ENCODE peak calls at places on chromosomes 16 and 17, in five cellular contexts. F is activated naive CD4-positive, alpha-beta T cell treated with anti-CD3 and anti-CD28 coated beads for 36 hours; L is islet precursor cell; I is adrenal gland; W is NCI-H1105. D is an unnamed sample.

GRCh38 chr17:67617304-67617899 is 100.3 kb upstream of the NOL11 start:
- DNase-seq in W (no peak), I (peak), L (no peak), F (no peak), D (no peak)

GRCh38 chr17:2975469-2975958 is 87.9 kb downstream of the OR1D5 start:
- DNase-seq in L (peak), I (peak), F (no peak), W (no peak), D (no peak)

GRCh38 chr17:78972507-78973105 is 7.1 kb downstream of the LGALS3BP start:
- DNase-seq in W (no peak), L (no peak), I (no peak), F (no peak), D (no peak)

GRCh38 chr17:68327823-68328557 is 36.7 kb downstream of the ARSG start:
- DNase-seq in F (peak), I (no peak), W (no peak), L (no peak), D (no peak)

GRCh38 chr17:42422958-42423712 is at the start of gene CAVIN1:
- DNase-seq in F (peak), W (peak), I (peak), L (peak), D (peak)

GRCh38 chr16:70250748-70251650 is 741 bp downstream of the EXOSC6 start:
- DNase-seq in W (no peak), F (peak), I (peak), L (peak), D (peak)

GRCh38 chr17:67260051-67260987 is 15.3 kb upstream of the HELZ start:
- DNase-seq in I (peak), F (no peak), W (no peak), L (no peak), D (no peak)

GRCh38 chr16:1225051-1225451 is at the start of gene TPSG1:
- DNase-seq in W (no peak), I (no peak), L (no peak), F (no peak), D (no peak)

GRCh38 chr16:51445250-51445649 is 294.2 kb upstream of the SALL1 start:
- DNase-seq in L (no peak), I (no peak), W (no peak), F (no peak), D (no peak)

GRCh38 chr16:20202747-20203146 is 124.6 kb downstream of the GP2 start:
- DNase-seq in W (no peak), L (no peak), I (no peak), F (no peak), D (no peak)

GRCh38 chr16:29702307-29702706 is 23.3 kb downstream of the QPRT start:
- DNase-seq in I (no peak), W (no peak), F (peak), L (no peak), D (no peak)

GRCh38 chr17:1485748-1486376 is 6.6 kb downstream of the MYO1C start:
- DNase-seq in I (peak), W (no peak), L (peak), F (peak), D (peak)

GRCh38 chr17:16044484-16044883 is 44.9 kb downstream of the TTC19 start:
- DNase-seq in W (no peak), F (no peak), I (no peak), L (no peak), D (peak)

GRCh38 chr16:912684-913613 is 57.8 kb downstream of the LMF1 start:
- DNase-seq in F (no peak), I (no peak), L (no peak), W (peak), D (no peak)

GRCh38 chr16:4114257-4115208 is 1.7 kb downstream of the ADCY9 start:
- DNase-seq in F (no peak), L (no peak), W (no peak), I (no peak), D (no peak)

GRCh38 chr16:57530104-57530522 is 6.3 kb downstream of the CCDC102A start:
- DNase-seq in I (peak), W (no peak), F (peak), L (peak), D (no peak)

GRCh38 chr16:19644877-19645276 is 73.2 kb downstream of the KNOP1 start:
- DNase-seq in L (no peak), F (no peak), W (no peak), I (no peak), D (no peak)

GRCh38 chr16:23302045-23302956 is at the start of gene SCNN1B:
- DNase-seq in L (peak), F (no peak), W (peak), I (no peak), D (peak)

GRCh38 chr17:62189377-62189776 is 124.3 kb upstream of the MED13 start:
- DNase-seq in W (no peak), L (no peak), I (no peak), F (no peak), D (no peak)

GRCh38 chr17:82909322-82909904 is 69.6 kb upstream of the ZNF750 start:
- DNase-seq in W (no peak), I (no peak), F (peak), L (no peak), D (no peak)

GRCh38 chr17:61285483-61286320 is 113.9 kb upstream of the TBX2 start:
- DNase-seq in I (no peak), W (no peak), F (no peak), L (no peak), D (peak)

GRCh38 chr17:22511431-22511830 is 819.1 kb downstream of the KCNJ18 start:
- DNase-seq in L (no peak), I (no peak), F (no peak), W (no peak), D (no peak)

GRCh38 chr16:25692307-25692706 is 548 bp downstream of the HS3ST4 start:
- DNase-seq in F (no peak), L (no peak), W (peak), I (no peak), D (peak)

GRCh38 chr16:57341441-57342303 is 16.9 kb upstream of the CCL22 start:
- DNase-seq in I (no peak), L (peak), W (no peak), F (no peak), D (peak)

GRCh38 chr17:18356624-18357023 is 6.7 kb downstream of the SHMT1 start:
- DNase-seq in F (no peak), L (no peak), I (peak), W (no peak), D (no peak)

GRCh38 chr17:35460354-35460851 is 11.8 kb upstream of the SLFN13 start:
- DNase-seq in W (no peak), F (peak), L (peak), I (no peak), D (peak)

GRCh38 chr17:71237903-71238538 is 882.8 kb upstream of the SOX9 start:
- DNase-seq in W (peak), L (no peak), I (no peak), F (no peak), D (no peak)

GRCh38 chr17:41528959-41529353 is 848 bp upstream of the KRT19 start:
- DNase-seq in F (no peak), W (no peak), L (no peak), I (no peak), D (no peak)

GRCh38 chr17:81519284-81520020 is 6.9 kb upstream of the ACTG1 start:
- DNase-seq in F (peak), I (peak), W (peak), L (peak), D (peak)

GRCh38 chr17:70320642-70321345 is 151.5 kb downstream of the KCNJ2 start:
- DNase-seq in F (no peak), I (no peak), W (peak), L (no peak), D (no peak)

GRCh38 chr17:41510251-41511065 is 5.0 kb upstream of the KRT13 start:
- DNase-seq in F (no peak), L (no peak), W (no peak), I (no peak), D (peak)

GRCh38 chr17:82734987-82735866 is at the start of gene FN3K:
- DNase-seq in W (peak), L (peak), I (peak), F (no peak), D (peak)

GRCh38 chr16:19179890-19180490 is 11.9 kb downstream of the SYT17 start:
- DNase-seq in F (peak), L (peak), I (peak), W (no peak), D (peak)

GRCh38 chr17:42373896-42374295 is 14.3 kb downstream of the STAT3 start:
- DNase-seq in W (no peak), F (no peak), L (no peak), I (no peak), D (no peak)

GRCh38 chr17:17941015-17941414 is 31.2 kb downstream of the TOM1L2 start:
- DNase-seq in F (no peak), I (no peak), W (no peak), L (peak), D (no peak)

GRCh38 chr16:86665319-86665675 is 86.9 kb downstream of the FOXL1 start:
- DNase-seq in W (no peak), L (no peak), F (no peak), I (no peak), D (no peak)

GRCh38 chr17:35313875-35314409 is 59.5 kb downstream of the SLFN11 start:
- DNase-seq in F (peak), I (peak), W (no peak), L (peak), D (no peak)

GRCh38 chr16:19760336-19761060 is 42.4 kb downstream of the IQCK start:
- DNase-seq in I (no peak), L (no peak), W (no peak), F (no peak), D (no peak)

GRCh38 chr17:60392845-60393702 is 1.1 kb upstream of the USP32 start:
- DNase-seq in W (peak), I (peak), L (no peak), F (peak), D (no peak)

GRCh38 chr16:61900482-61900881 is 135.8 kb downstream of the CDH8 start:
- DNase-seq in L (no peak), I (no peak), W (no peak), F (no peak), D (no peak)

D was measured in iPS-NIHi11.